ENCODE peak calls at places on chromosomes 2 and 18, in eight cellular contexts. L is mesendoderm; F is left ventricle myocardium inferior; X is spleen; B is PC-3; G is HCT116; Z is aorta; W is effector memory CD4-positive, alpha-beta T cell. K is an unnamed sample. For H3K4me1, the result is how much of the 10 kb centered on the place peaks cover.

GRCh38 chr2:14827226-14828023 is 194.9 kb downstream of the LRATD1 start:
- DNase-seq in L (no peak), F (no peak), X (no peak), B (peak), G (no peak), Z (no peak), W (no peak), K (no peak)

GRCh38 chr2:238895901-238896600 is 48.2 kb downstream of the TWIST2 start:
- DNase-seq in L (peak), F (peak), X (peak), B (no peak), G (no peak), Z (peak), W (no peak), K (no peak)

GRCh38 chr18:24601624-24602023 is 141.2 kb downstream of the HRH4 start:
- DNase-seq in L (peak), F (no peak), X (no peak), B (no peak), G (no peak), Z (no peak), W (no peak), K (no peak)

GRCh38 chr2:111673526-111673925 is 210.5 kb downstream of the ANAPC1 start:
- DNase-seq in L (no peak), F (no peak), X (no peak), B (no peak), G (no peak), Z (no peak), W (no peak), K (no peak)

GRCh38 chr18:57806891-57807280 is 3.8 kb upstream of the ATP8B1 start:
- DNase-seq in L (no peak), F (no peak), X (no peak), B (peak), G (no peak), Z (no peak), W (no peak), K (no peak)

GRCh38 chr18:34947711-34948125 is 93.5 kb upstream of the MAPRE2 start:
- DNase-seq in L (peak), F (no peak), X (no peak), B (peak), G (no peak), Z (no peak), W (no peak), K (no peak)

GRCh38 chr2:138110453-138111083 is 146.3 kb downstream of the HNMT start:
- DNase-seq in L (no peak), F (no peak), X (no peak), B (no peak), G (no peak), Z (no peak), W (no peak), K (no peak)

GRCh38 chr2:133561045-133561852 is 7.0 kb downstream of the NCKAP5 start:
- DNase-seq in L (peak), F (no peak), X (no peak), B (peak), G (peak), Z (no peak), W (no peak), K (no peak)

GRCh38 chr2:101732199-101732598 is 34.7 kb downstream of the MAP4K4 start:
- DNase-seq in L (no peak), F (no peak), X (no peak), B (no peak), G (no peak), Z (no peak), W (no peak), K (no peak)

GRCh38 chr2:118881490-118882129 is 34.2 kb upstream of the EN1 start:
- DNase-seq in L (peak), F (no peak), X (peak), B (peak), G (peak), Z (no peak), W (peak), K (peak)

GRCh38 chr2:170535552-170535951 is 179.6 kb upstream of the SP5 start:
- DNase-seq in L (no peak), F (no peak), X (no peak), B (no peak), G (no peak), Z (no peak), W (no peak), K (no peak)

GRCh38 chr2:109419960-109420370 is 193.8 kb downstream of the SEPTIN10 start:
- DNase-seq in L (no peak), F (no peak), X (peak), B (peak), G (no peak), Z (peak), W (no peak), K (no peak)

GRCh38 chr2:191189112-191189635 is 38.4 kb upstream of the STAT4 start:
- DNase-seq in L (no peak), F (no peak), X (no peak), B (peak), G (no peak), Z (no peak), W (no peak), K (no peak)

GRCh38 chr2:231228223-231228622 is 29.8 kb downstream of the ARMC9 start:
- DNase-seq in L (no peak), F (no peak), X (no peak), B (no peak), G (no peak), Z (no peak), W (no peak), K (no peak)

GRCh38 chr2:19330436-19330835 is 28.0 kb downstream of the OSR1 start:
- DNase-seq in L (no peak), F (no peak), X (no peak), B (no peak), G (no peak), Z (no peak), W (no peak), K (no peak)

GRCh38 chr18:7876354-7876753 is 309.2 kb downstream of the PTPRM start:
- DNase-seq in L (no peak), F (no peak), X (no peak), B (no peak), G (no peak), Z (no peak), W (no peak), K (no peak)

GRCh38 chr2:114550895-114551793 is 108.7 kb downstream of the DPP10 start:
- DNase-seq in L (peak), F (no peak), X (no peak), B (peak), G (no peak), Z (no peak), W (no peak), K (no peak)

GRCh38 chr18:35691625-35692024 is 110.1 kb downstream of the GALNT1 start:
- DNase-seq in L (no peak), F (no peak), X (no peak), B (no peak), G (no peak), Z (no peak), W (no peak), K (no peak)

GRCh38 chr2:10878268-10878915 is 33.3 kb upstream of the KCNF1 start:
- DNase-seq in L (no peak), F (no peak), X (no peak), B (no peak), G (no peak), Z (no peak), W (no peak), K (no peak)

GRCh38 chr2:18949871-18950597 is 360.7 kb upstream of the NT5C1B start:
- DNase-seq in L (no peak), F (no peak), X (no peak), B (peak), G (no peak), Z (no peak), W (no peak), K (no peak)

GRCh38 chr18:80244956-80245730 is 2.2 kb downstream of the PARD6G start:
- DNase-seq in L (no peak), F (no peak), X (no peak), B (no peak), G (no peak), Z (no peak), W (no peak), K (peak)

GRCh38 chr2:232980683-232981082 is 32.4 kb downstream of the NGEF start:
- DNase-seq in L (peak), F (no peak), X (peak), B (peak), G (no peak), Z (peak), W (no peak), K (no peak)

GRCh38 chr18:72360628-72361027 is 183.5 kb downstream of the CBLN2 start:
- DNase-seq in L (no peak), F (no peak), X (no peak), B (no peak), G (no peak), Z (no peak), W (no peak), K (no peak)

GRCh38 chr2:100606740-100607343 is 44.0 kb downstream of the PDCL3 start:
- DNase-seq in L (peak), F (no peak), X (no peak), B (peak), G (peak), Z (no peak), W (peak), K (peak)

GRCh38 chr2:241031436-241032165 is 33.2 kb downstream of the SNED1 start:
- DNase-seq in L (no peak), F (no peak), X (no peak), B (no peak), G (no peak), Z (no peak), W (no peak), K (no peak)

GRCh38 chr2:202703091-202703490 is 68.3 kb downstream of the FAM117B start:
- DNase-seq in L (no peak), F (no peak), X (no peak), B (no peak), G (no peak), Z (no peak), W (no peak), K (no peak)

DNA sequence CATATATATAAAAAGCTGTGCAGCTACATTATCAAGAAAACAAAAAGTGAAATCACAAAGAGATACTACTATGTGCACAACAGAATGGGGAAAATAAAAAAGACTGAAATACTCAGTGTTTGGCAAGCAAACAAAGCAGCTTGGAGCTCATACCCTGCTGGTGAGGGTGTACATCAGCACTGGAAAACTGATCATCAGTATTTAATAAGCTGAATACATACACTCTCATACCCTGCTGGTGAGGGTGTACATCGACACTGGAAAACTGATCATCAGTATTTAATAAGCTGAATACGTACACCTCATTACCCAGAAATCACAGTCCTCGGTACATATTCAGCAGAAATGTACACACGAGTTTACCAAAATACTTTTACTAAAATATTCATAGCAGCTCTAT is 220.8 kb downstream of the SPP2 start:
- DNase-seq in L (no peak), F (no peak), X (no peak), B (no peak), G (no peak), Z (no peak), W (no peak), K (no peak)
- H3K4me1 ChIP-seq in L (under half), F (under half), X (under half), B (under half), G (under half), Z (under half), W (under half), K (under half)

GRCh38 chr18:5627756-5628511 is 84.1 kb upstream of the EPB41L3 start:
- DNase-seq in L (no peak), F (no peak), X (no peak), B (no peak), G (no peak), Z (no peak), W (no peak), K (no peak)
- H3K27ac ChIP-seq in L (no peak), F (peak), X (no peak), B (no peak), G (no peak), Z (no peak), W (no peak), K (peak)

DNA sequence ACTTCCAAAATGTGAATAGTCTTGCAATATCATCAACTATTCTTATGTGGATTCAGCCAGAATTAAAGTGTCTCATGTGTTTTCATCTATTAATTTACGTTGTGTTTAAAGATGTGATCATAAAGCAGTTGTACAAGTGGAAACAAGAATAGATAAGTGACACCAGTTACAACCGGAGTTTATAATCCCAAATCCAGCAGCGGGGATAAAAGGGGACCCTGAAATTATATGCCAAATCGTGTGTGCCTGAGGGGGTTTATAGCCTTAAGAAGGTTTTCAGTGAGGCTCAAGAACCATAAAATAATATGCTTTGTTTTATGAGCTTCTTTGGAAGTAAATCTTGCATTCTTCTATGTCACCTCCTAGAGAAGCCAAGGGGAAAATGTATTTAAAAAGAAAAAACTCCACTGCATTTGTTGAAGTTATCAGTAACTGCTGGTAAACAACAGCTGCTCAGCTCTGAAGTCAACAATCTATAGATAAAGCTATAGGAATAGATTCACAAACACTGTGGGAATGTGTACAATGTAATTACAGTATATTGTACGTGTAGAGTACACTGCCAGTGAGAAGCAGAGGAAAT is 25.8 kb upstream of the MAP3K20 start:
- DNase-seq in L (no peak), F (no peak), X (no peak), B (no peak), G (no peak), Z (no peak), W (no peak), K (no peak)
- H3K4me1 ChIP-seq in L (under half), F (under half), X (under half), B (half or more), G (under half), Z (under half), W (under half), K (under half)

GRCh38 chr2:37653805-37654378 is 17.6 kb downstream of the CDC42EP3 start:
- DNase-seq in L (no peak), F (peak), X (peak), B (no peak), G (no peak), Z (peak), W (peak), K (no peak)
- H3K27ac ChIP-seq in L (no peak), F (peak), X (peak), B (no peak), G (peak), Z (peak), W (peak), K (peak)